ENCODE peak calls at places on chromosomes 6 and 20, in four cellular contexts. J is H9, R is H1, T is mesendoderm. P is an unnamed sample.

GRCh38 chr6:8579372-8579771 is 144.0 kb upstream of the SLC35B3 start:
- DNase-seq in T (no peak), R (no peak), J (no peak), P (no peak)

GRCh38 chr6:52371656-52372151 is 9.8 kb downstream of the PAQR8 start:
- DNase-seq in J (no peak), T (no peak), R (no peak), P (no peak)

GRCh38 chr6:157092736-157093135 is 230.6 kb downstream of the TMEM242 start:
- DNase-seq in R (no peak), T (no peak), J (no peak), P (no peak)

GRCh38 chr6:16163535-16164300 is 34.8 kb downstream of the MYLIP start:
- DNase-seq in J (no peak), R (no peak), T (peak), P (no peak)

GRCh38 chr6:108120311-108120710 is 45.5 kb upstream of the NR2E1 start:
- DNase-seq in R (no peak), T (peak), J (peak), P (no peak)

GRCh38 chr6:57324538-57324937 is 7.1 kb downstream of the PRIM2 start:
- DNase-seq in R (no peak), J (no peak), T (no peak), P (peak)

GRCh38 chr6:135722182-135722581 is 129.3 kb upstream of the PDE7B start:
- DNase-seq in R (no peak), T (no peak), J (no peak), P (peak)

GRCh38 chr20:61173966-61174725 is 77.9 kb upstream of the CDH4 start:
- DNase-seq in T (no peak), J (no peak), R (no peak), P (peak)

GRCh38 chr6:6546318-6547110 is 42.0 kb upstream of the LY86 start:
- DNase-seq in R (no peak), J (peak), T (peak), P (peak)

GRCh38 chr6:108737594-108738546 is 110.4 kb upstream of the ARMC2 start:
- DNase-seq in R (no peak), J (no peak), T (no peak), P (peak)

GRCh38 chr20:57263127-57263609 is 3.3 kb downstream of the BMP7 start:
- DNase-seq in J (no peak), R (no peak), T (no peak), P (no peak)

GRCh38 chr6:39791850-39792500 is at the start of gene DAAM2:
- DNase-seq in J (peak), R (no peak), T (peak), P (peak)

GRCh38 chr6:32879691-32880090 is 25.7 kb downstream of the PSMB9 start:
- DNase-seq in T (no peak), R (no peak), J (no peak), P (no peak)

GRCh38 chr6:119669228-119669627 is 319.7 kb upstream of the MAN1A1 start:
- DNase-seq in J (no peak), R (no peak), T (no peak), P (no peak)

GRCh38 chr6:38514399-38514798 is 125.3 kb downstream of the BTBD9 start:
- DNase-seq in R (no peak), T (no peak), J (no peak), P (no peak)

GRCh38 chr6:167856999-167857660 is 30.4 kb downstream of the AFDN start:
- DNase-seq in T (peak), R (no peak), J (no peak), P (peak)

GRCh38 chr6:105677671-105678475 is 275.0 kb upstream of the PREP start:
- DNase-seq in J (no peak), T (no peak), R (no peak), P (peak)

GRCh38 chr6:56534680-56535419 is 107.8 kb downstream of the DST start:
- DNase-seq in R (peak), J (peak), T (peak), P (no peak)

GRCh38 chr6:160790028-160790792 is 88.2 kb downstream of the PLG start:
- DNase-seq in R (peak), J (peak), T (peak), P (no peak)
- H4K5ac ChIP-seq in R (no peak), J (no peak), T (no peak), P (no peak)

DNA sequence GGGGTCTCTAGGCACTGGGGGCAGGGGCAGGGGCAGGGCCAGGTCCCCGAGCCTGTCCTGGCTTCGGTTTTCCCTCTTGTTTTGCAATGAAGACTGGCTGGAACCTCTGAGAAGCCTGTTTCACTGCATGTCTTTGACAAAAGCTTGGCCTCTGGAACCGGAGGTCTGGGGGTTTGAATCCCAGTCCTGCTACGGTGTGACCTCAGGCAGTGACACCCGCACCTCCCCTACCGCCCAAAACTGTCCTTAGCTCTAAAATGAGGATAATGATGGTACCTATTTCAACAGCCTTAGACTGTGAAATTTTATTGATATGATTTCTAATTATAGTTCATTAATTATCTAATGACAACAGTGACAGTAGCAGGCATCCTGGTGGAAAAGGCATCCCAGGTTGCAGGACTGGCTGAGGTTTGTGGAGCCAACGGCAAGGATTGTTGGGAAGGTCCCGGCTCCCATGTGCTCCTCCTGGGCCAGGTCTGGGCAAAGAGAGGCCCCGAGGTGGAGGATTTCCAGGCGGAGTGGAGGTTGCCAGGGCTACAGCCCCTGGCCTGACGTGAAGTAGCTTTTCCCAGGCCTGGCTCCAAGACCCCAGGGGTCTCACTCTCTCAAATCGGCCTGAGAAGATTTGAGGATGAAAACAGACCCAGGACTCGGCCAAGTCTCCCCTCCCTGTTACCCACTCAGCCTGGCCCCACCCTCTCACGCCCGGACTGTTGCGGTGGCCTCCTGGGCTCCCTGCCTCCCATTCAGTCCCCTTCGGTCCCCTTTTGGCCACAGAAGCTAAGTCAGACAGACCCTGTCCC is 57.9 kb downstream of the SNAI1 start:
- DNase-seq in T (no peak), R (no peak), J (no peak), P (no peak)
- H4K5ac ChIP-seq in T (no peak), R (no peak), J (no peak), P (no peak)

GRCh38 chr6:4772750-4773149 is 3.5 kb upstream of the CDYL start:
- DNase-seq in J (peak), T (peak), R (no peak), P (no peak)

GRCh38 chr6:4763921-4764320 is 12.3 kb upstream of the CDYL start:
- DNase-seq in T (no peak), R (no peak), J (no peak), P (no peak)

GRCh38 chr6:4774296-4774695 is 1.9 kb upstream of the CDYL start:
- DNase-seq in T (peak), R (no peak), J (no peak), P (no peak)

DNA sequence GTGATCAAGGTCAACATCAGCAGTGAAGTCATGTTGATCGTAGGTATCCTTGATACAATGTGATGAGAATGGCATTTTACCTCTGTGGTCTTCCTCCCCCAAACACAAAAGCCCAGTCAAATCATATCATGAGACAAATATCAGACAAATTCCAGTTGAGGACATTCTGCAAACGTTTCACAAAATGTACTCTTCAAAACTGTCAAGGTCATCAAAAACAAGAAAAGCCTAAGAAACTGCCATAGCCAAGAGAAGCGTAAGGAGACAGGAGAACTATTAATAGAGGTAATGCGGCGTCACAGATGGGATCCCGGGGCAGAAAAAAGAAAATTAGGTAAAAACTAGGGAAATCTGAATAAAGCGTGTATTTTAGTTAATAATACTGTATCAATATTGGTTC is 7.4 kb upstream of the CDYL start:
- DNase-seq in J (no peak), T (no peak), R (no peak), P (no peak)
- H4K5ac ChIP-seq in J (no peak), T (no peak), R (no peak), P (no peak)

DNA sequence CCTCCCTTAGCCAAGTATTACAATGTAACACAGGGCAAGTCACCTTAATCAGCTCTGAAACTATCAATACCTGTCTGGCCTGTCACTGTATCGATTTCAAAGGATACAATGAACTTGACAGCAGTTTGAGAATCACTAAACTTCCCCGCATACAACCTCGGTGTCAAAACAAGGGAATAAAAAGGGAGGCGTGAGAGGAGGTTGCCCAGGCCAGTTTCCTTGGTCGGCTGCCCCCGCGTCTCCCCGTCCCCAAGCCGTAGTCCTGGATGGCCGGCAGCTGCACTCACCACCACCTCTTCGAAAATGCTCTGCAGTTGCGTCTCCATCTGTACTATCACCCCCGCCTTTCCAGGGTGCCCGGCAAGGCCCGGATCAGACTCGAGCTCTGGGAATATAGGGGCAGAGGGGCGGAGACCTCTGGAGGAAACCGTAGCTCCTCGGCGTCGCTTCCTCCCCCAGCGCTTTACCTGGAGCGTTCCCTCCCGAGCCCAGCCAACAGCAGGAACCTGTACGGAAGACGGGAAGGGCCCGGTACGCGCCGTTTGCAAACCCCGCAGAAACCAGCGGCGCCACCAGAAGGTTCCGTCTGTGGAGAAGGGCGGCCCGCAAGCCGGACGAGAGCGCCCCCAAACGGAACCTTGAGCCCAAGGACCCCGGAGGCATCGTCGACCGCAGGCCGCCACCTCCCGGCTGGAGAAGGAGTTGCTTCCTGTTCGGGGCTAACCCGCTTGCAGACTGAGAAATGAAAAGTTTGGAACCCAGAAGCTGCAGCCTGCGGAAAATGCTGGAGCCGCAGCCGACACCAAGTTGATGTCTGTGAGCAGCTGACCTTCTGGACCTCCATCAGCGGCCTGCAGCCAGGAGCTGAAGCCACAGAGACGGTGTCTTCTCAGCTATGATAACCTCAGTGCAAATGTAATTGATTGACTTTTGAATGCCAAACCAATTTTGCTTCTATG is at the start of gene MED23:
- DNase-seq in T (peak), R (peak), J (peak), P (peak)
- H4K5ac ChIP-seq in T (peak), R (no peak), J (no peak), P (peak)

DNA sequence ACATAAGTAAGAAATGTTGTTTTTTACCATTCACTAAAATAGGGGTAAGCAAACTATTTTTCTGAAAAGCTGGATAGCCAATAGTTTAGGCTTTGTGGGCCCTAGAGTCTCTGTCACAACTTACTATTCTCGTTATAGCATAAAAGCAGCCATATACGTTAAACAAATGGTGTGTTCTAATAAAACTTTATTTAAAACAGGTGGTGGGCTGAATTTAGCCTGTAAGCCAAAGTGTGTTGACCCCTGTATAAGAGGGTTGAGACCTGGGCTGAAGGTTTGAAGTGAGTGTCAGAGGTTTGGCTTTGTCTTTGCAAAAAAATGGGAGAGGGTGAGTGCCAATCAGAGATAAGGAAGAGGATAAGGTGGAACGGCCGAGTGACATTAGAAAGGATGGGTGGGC is 197.2 kb downstream of the RNF144B start:
- DNase-seq in R (no peak), T (no peak), J (no peak), P (no peak)
- H4K5ac ChIP-seq in R (no peak), T (no peak), J (no peak), P (no peak)

GRCh38 chr20:44247676-44248419 is 740 bp downstream of the GDAP1L1 start:
- DNase-seq in J (peak), R (peak), T (peak), P (peak)

GRCh38 chr20:44248420-44248759 is 1.3 kb downstream of the GDAP1L1 start:
- DNase-seq in R (no peak), J (no peak), T (no peak), P (no peak)

GRCh38 chr20:44241796-44242195 is 5.3 kb upstream of the GDAP1L1 start:
- DNase-seq in R (no peak), T (no peak), J (no peak), P (no peak)

GRCh38 chr20:44247131-44247571 is at the start of gene GDAP1L1:
- DNase-seq in R (no peak), T (peak), J (peak), P (no peak)

DNA sequence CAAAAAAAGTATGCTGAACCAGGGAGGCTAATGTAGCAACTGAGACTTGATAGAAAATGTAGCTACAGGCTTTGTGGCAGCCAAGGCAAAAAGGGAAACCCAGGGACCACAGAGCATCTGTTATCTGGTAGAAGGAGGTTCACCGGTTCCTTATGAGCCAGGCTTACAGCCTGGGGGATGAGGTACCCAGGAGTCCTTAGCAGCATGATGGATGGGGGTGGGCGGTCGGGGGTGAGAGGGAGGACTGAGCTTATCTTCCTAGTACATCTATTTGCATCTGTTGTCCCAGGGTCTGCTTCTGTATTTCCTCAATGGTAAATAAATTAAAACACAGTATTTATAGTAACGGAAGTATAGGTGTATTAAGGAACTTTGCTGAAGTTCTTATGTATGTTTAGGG is 1.1 kb upstream of the GDAP1L1 start:
- DNase-seq in J (no peak), T (no peak), R (no peak), P (no peak)
- H4K5ac ChIP-seq in J (no peak), T (no peak), R (no peak), P (no peak)

GRCh38 chr6:155311583-155311982 is 2.7 kb downstream of the TFB1M start:
- DNase-seq in J (no peak), R (no peak), T (no peak), P (no peak)
- H4K5ac ChIP-seq in J (no peak), R (no peak), T (no peak), P (no peak)

DNA sequence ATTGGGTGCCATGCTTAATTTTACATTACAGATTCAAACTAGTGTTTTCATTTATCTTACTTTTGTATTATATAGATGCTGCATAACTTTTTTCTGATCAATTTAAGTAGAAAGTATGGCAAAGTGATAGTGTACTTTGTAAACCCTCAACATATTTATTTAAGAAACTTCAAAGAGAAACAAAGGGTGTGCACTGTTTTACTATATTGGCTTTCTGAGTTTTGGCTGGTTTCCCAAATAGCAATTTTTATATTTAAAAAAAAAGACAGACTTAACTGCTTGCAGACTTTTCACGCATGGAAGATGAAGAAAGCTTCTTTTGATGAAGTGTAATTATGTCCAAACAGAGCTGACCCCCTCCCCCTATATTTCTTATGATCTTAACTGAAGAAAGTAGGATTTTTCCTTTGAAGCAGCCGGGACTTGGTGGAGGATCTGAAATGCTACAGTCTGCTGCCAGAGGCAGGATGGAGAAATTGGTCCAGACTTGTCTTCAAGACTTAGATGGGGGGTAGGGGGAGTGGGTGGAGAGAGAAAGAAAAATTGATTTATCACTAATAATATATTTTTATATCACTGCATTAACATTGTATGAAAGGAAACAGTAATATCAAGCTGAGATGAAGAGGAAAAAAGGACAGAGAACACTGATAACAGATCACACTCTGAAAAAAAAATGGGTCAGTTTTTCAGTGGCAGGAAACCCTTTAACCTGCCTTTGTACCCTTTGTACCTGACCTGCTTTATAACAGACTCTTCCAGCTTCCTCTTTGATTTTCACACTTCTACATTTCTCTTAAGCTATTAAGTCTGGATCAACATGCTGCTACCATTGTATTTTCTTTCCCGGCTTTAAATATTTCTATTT is 56.0 kb upstream of the SUPT3H start:
- DNase-seq in R (no peak), J (no peak), T (no peak), P (no peak)
- H4K5ac ChIP-seq in R (no peak), J (no peak), T (no peak), P (peak)

GRCh38 chr20:35630636-35631035 is 15.0 kb downstream of the SPAG4 start:
- DNase-seq in J (peak), T (no peak), R (no peak), P (no peak)

GRCh38 chr20:35636095-35636494 is 20.5 kb downstream of the SPAG4 start:
- DNase-seq in R (no peak), T (no peak), J (no peak), P (no peak)

GRCh38 chr20:35629432-35630145 is 14.0 kb downstream of the SPAG4 start:
- DNase-seq in T (no peak), R (no peak), J (peak), P (no peak)

GRCh38 chr20:35635652-35636051 is 20.0 kb downstream of the SPAG4 start:
- DNase-seq in T (no peak), J (no peak), R (no peak), P (no peak)

DNA sequence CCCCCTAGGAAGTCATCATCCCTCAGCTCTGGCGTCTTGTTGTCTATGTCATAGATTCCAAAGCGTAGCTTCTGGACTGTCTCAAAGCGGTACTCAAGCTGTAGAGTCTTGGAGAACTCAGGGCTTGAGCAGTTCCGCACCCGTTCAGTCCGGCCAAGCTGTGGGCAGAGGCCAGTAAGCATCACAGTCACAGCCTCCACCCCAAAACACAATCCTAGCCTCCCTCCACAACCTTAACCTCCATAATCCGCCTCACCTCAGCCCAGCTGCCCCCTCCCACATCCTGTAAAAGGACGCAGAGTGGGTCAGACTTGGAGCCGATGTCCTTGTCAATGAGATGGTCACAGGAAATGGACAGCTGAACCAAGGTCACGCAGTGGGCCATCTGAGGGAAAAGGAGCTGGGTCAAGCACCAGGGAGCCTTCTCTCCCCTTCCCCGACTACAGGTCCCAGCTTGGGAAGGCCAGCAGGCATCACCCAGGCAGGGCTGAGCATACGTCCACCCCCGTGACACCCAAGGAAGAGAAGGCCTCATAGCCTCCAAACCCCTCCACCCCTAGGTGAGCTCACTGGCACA is 17.0 kb downstream of the SPAG4 start:
- DNase-seq in R (no peak), T (no peak), J (no peak), P (no peak)
- H4K5ac ChIP-seq in R (no peak), T (no peak), J (no peak), P (no peak)

GRCh38 chr6:48281217-48281616 is 170.2 kb upstream of the PTCHD4 start:
- DNase-seq in R (no peak), J (no peak), T (no peak), P (no peak)
- H4K5ac ChIP-seq in R (no peak), J (no peak), T (no peak), P (no peak)